ENCODE peak calls at places on chromosomes 7 and 10, in eight cellular contexts. A, T, S, W, E, Y, Z and F are unnamed samples.

GRCh38 chr10:50605280-50606270 is 18.2 kb downstream of the SGMS1 start:
- DNase-seq in A (no peak), T (peak), S (no peak), W (no peak), E (no peak), Y (peak), Z (peak), F (no peak)

GRCh38 chr7:2684501-2684900 is 3.5 kb upstream of the AMZ1 start:
- DNase-seq in A (no peak), T (no peak), S (no peak), W (no peak), E (no peak), Y (no peak), Z (no peak), F (no peak)

GRCh38 chr10:132905661-132906060 is 36.7 kb downstream of the CFAP46 start:
- DNase-seq in A (no peak), T (no peak), S (no peak), W (no peak), E (no peak), Y (no peak), Z (no peak), F (no peak)

GRCh38 chr10:71367279-71367678 is 29.4 kb upstream of the CDH23 start:
- DNase-seq in A (no peak), T (peak), S (no peak), W (no peak), E (no peak), Y (no peak), Z (no peak), F (no peak)

GRCh38 chr10:93081834-93082233 is 8.1 kb downstream of the CYP26A1 start:
- DNase-seq in A (no peak), T (no peak), S (no peak), W (no peak), E (no peak), Y (no peak), Z (no peak), F (no peak)

GRCh38 chr7:8742837-8743236 is 309.4 kb downstream of the NXPH1 start:
- DNase-seq in A (no peak), T (no peak), S (no peak), W (no peak), E (no peak), Y (no peak), Z (no peak), F (no peak)

GRCh38 chr7:88668591-88668990 is 90.9 kb upstream of the ZNF804B start:
- DNase-seq in A (no peak), T (no peak), S (no peak), W (no peak), E (no peak), Y (no peak), Z (no peak), F (no peak)

GRCh38 chr10:94097656-94098055 is 103.9 kb downstream of the PLCE1 start:
- DNase-seq in A (no peak), T (peak), S (no peak), W (no peak), E (no peak), Y (no peak), Z (no peak), F (no peak)

GRCh38 chr7:55360486-55360885 is 4.7 kb upstream of the LANCL2 start:
- DNase-seq in A (no peak), T (no peak), S (no peak), W (no peak), E (no peak), Y (no peak), Z (no peak), F (no peak)

GRCh38 chr7:50022451-50022850 is 70.6 kb downstream of the ZPBP start:
- DNase-seq in A (no peak), T (no peak), S (no peak), W (no peak), E (no peak), Y (no peak), Z (no peak), F (no peak)

GRCh38 chr10:96261930-96262329 is 9.4 kb downstream of the BLNK start:
- DNase-seq in A (no peak), T (no peak), S (no peak), W (no peak), E (no peak), Y (no peak), Z (no peak), F (no peak)

GRCh38 chr7:142587578-142588191 is 161.6 kb upstream of the PRSS1 start:
- DNase-seq in A (no peak), T (peak), S (no peak), W (no peak), E (no peak), Y (no peak), Z (peak), F (no peak)

GRCh38 chr7:151178236-151178635 is 8.8 kb downstream of the ASB10 start:
- DNase-seq in A (no peak), T (no peak), S (no peak), W (no peak), E (no peak), Y (no peak), Z (no peak), F (no peak)

GRCh38 chr10:125264752-125265578 is 104.6 kb upstream of the CTBP2 start:
- DNase-seq in A (no peak), T (no peak), S (no peak), W (no peak), E (no peak), Y (no peak), Z (no peak), F (no peak)

GRCh38 chr10:84706875-84707274 is 378.5 kb downstream of the CCSER2 start:
- DNase-seq in A (no peak), T (peak), S (no peak), W (no peak), E (no peak), Y (no peak), Z (peak), F (no peak)

GRCh38 chr10:117511601-117512390 is 30.8 kb upstream of the EMX2 start:
- DNase-seq in A (no peak), T (no peak), S (no peak), W (no peak), E (no peak), Y (no peak), Z (no peak), F (no peak)

GRCh38 chr10:101639141-101639900 is 51.2 kb downstream of the DPCD start:
- DNase-seq in A (no peak), T (no peak), S (no peak), W (no peak), E (no peak), Y (no peak), Z (no peak), F (no peak)

GRCh38 chr10:80511984-80512634 is 25.6 kb upstream of the SH2D4B start:
- DNase-seq in A (no peak), T (no peak), S (no peak), W (no peak), E (no peak), Y (no peak), Z (no peak), F (no peak)

GRCh38 chr7:22154130-22154529 is 202.8 kb downstream of the RAPGEF5 start:
- DNase-seq in A (no peak), T (peak), S (no peak), W (no peak), E (no peak), Y (no peak), Z (no peak), F (no peak)

GRCh38 chr7:954330-955238 is at the start of gene ADAP1:
- DNase-seq in A (peak), T (no peak), S (no peak), W (peak), E (no peak), Y (peak), Z (peak), F (no peak)

GRCh38 chr10:34995925-34996324 is 94.2 kb downstream of the CUL2 start:
- DNase-seq in A (no peak), T (no peak), S (no peak), W (no peak), E (no peak), Y (no peak), Z (no peak), F (no peak)

GRCh38 chr10:24963646-24964045 is 11.2 kb upstream of the PRTFDC1 start:
- DNase-seq in A (no peak), T (no peak), S (no peak), W (no peak), E (no peak), Y (no peak), Z (no peak), F (no peak)

GRCh38 chr10:128709975-128710794 is 584.0 kb upstream of the MKI67 start:
- DNase-seq in A (no peak), T (no peak), S (no peak), W (no peak), E (no peak), Y (no peak), Z (no peak), F (no peak)

GRCh38 chr7:149670288-149670687 is 103.1 kb downstream of the ZNF467 start:
- DNase-seq in A (no peak), T (peak), S (peak), W (no peak), E (no peak), Y (peak), Z (no peak), F (no peak)

GRCh38 chr10:108970016-108970415 is 953.3 kb downstream of the XPNPEP1 start:
- DNase-seq in A (peak), T (peak), S (peak), W (no peak), E (no peak), Y (no peak), Z (peak), F (no peak)